ENCODE peak calls at places on chromosomes 4 and X, in five cellular contexts. One of them, this sample, is unnamed.
A peak's percentile ranks its signal among the peaks of the same experiment; 100 is the strongest.

GRCh38 chrX:15127010-15127409 is 142.9 kb downstream of the ASB9 start:
- DNase-seq in A549: no peak
- DNase-seq in cardiac muscle cell: no peak
- DNase-seq in fibroblast of lung: no peak
- DNase-seq in NT2/D1: no peak
- DNase-seq in this sample: no peak

GRCh38 chr4:6391852-6392188 is 80.6 kb downstream of the PPP2R2C start:
- DNase-seq in fibroblast of lung: no peak
- DNase-seq in A549: no peak
- DNase-seq in cardiac muscle cell: no peak
- DNase-seq in NT2/D1: no peak
- DNase-seq in this sample: no peak

GRCh38 chr4:78038704-78039103 is 18.4 kb upstream of the FRAS1 start:
- DNase-seq in fibroblast of lung: no peak
- DNase-seq in cardiac muscle cell: no peak
- DNase-seq in NT2/D1: no peak
- DNase-seq in A549: no peak
- DNase-seq in this sample: no peak

GRCh38 chrX:8987672-8988250 is 46.2 kb downstream of the FAM9B start:
- DNase-seq in A549: no peak
- DNase-seq in NT2/D1: no peak
- DNase-seq in fibroblast of lung: no peak
- DNase-seq in cardiac muscle cell: no peak
- DNase-seq in this sample: no peak

GRCh38 chr4:107755841-107756356 is 35.9 kb upstream of the PAPSS1 start:
- DNase-seq in cardiac muscle cell: peak; percentile 78
- DNase-seq in A549: no peak
- DNase-seq in fibroblast of lung: peak; percentile 39
- DNase-seq in NT2/D1: no peak
- DNase-seq in this sample: no peak

GRCh38 chrX:52865328-52865980 is 2.4 kb downstream of the XAGE3 start:
- DNase-seq in fibroblast of lung: no peak
- DNase-seq in A549: no peak
- DNase-seq in cardiac muscle cell: no peak
- DNase-seq in NT2/D1: no peak
- DNase-seq in this sample: no peak

GRCh38 chrX:30504309-30504708 is 73.3 kb downstream of the TASL start:
- DNase-seq in cardiac muscle cell: peak; percentile 49
- DNase-seq in A549: no peak
- DNase-seq in fibroblast of lung: peak; percentile 20
- DNase-seq in NT2/D1: no peak
- DNase-seq in this sample: peak; percentile 80

GRCh38 chr4:132169660-132170059 is 979.4 kb upstream of the PCDH10 start:
- DNase-seq in fibroblast of lung: no peak
- DNase-seq in NT2/D1: peak; percentile 5
- DNase-seq in cardiac muscle cell: no peak
- DNase-seq in A549: no peak
- DNase-seq in this sample: no peak

GRCh38 chr4:182752158-182752910 is 164.9 kb downstream of the DCTD start:
- DNase-seq in NT2/D1: peak; percentile 33
- DNase-seq in A549: no peak
- DNase-seq in fibroblast of lung: peak; percentile 95
- DNase-seq in cardiac muscle cell: peak; percentile 82
- DNase-seq in this sample: no peak

GRCh38 chr4:78242071-78242470 is 184.9 kb downstream of the FRAS1 start:
- DNase-seq in cardiac muscle cell: peak; percentile 45
- DNase-seq in fibroblast of lung: peak; percentile 34
- DNase-seq in A549: no peak
- DNase-seq in NT2/D1: no peak
- DNase-seq in this sample: no peak

GRCh38 chr4:7041851-7042696 is 1.1 kb upstream of the TADA2B start:
- DNase-seq in NT2/D1: no peak
- DNase-seq in cardiac muscle cell: no peak
- DNase-seq in fibroblast of lung: peak; percentile 60
- DNase-seq in A549: no peak
- DNase-seq in this sample: peak; percentile 61

GRCh38 chr4:113885291-113885690 is 94.2 kb downstream of the ARSJ start:
- DNase-seq in NT2/D1: no peak
- DNase-seq in A549: no peak
- DNase-seq in cardiac muscle cell: no peak
- DNase-seq in fibroblast of lung: no peak
- DNase-seq in this sample: no peak

GRCh38 chr4:153538408-153539057 is 72.4 kb downstream of the TMEM131L start:
- DNase-seq in fibroblast of lung: no peak
- DNase-seq in A549: no peak
- DNase-seq in cardiac muscle cell: peak; percentile 68
- DNase-seq in NT2/D1: no peak
- DNase-seq in this sample: no peak

GRCh38 chr4:153296424-153296823 is 48.1 kb upstream of the MND1 start:
- DNase-seq in A549: no peak
- DNase-seq in NT2/D1: no peak
- DNase-seq in cardiac muscle cell: peak; percentile 35
- DNase-seq in fibroblast of lung: peak; percentile 62
- DNase-seq in this sample: no peak

GRCh38 chrX:148135738-148136137 is 154.6 kb downstream of the FMR1NB start:
- DNase-seq in fibroblast of lung: peak; percentile 12
- DNase-seq in A549: no peak
- DNase-seq in NT2/D1: no peak
- DNase-seq in cardiac muscle cell: peak; percentile 6
- DNase-seq in this sample: no peak

GRCh38 chr4:61298178-61298740 is 98.1 kb downstream of the ADGRL3 start:
- DNase-seq in fibroblast of lung: peak; percentile 6
- DNase-seq in A549: no peak
- DNase-seq in NT2/D1: no peak
- DNase-seq in cardiac muscle cell: peak; percentile 43
- DNase-seq in this sample: no peak

GRCh38 chrX:34655496-34656258 is 1.4 kb downstream of the TMEM47 start:
- DNase-seq in cardiac muscle cell: peak; percentile 39
- DNase-seq in NT2/D1: no peak
- DNase-seq in fibroblast of lung: peak; percentile 62
- DNase-seq in A549: no peak
- DNase-seq in this sample: no peak

GRCh38 chr4:73859614-73860088 is 6.6 kb downstream of the PF4V1 start:
- DNase-seq in fibroblast of lung: peak; percentile 94
- DNase-seq in NT2/D1: no peak
- DNase-seq in cardiac muscle cell: peak; percentile 79
- DNase-seq in A549: no peak
- DNase-seq in this sample: no peak

GRCh38 chrX:24961809-24962208 is 54.0 kb downstream of the ARX start:
- DNase-seq in NT2/D1: no peak
- DNase-seq in fibroblast of lung: no peak
- DNase-seq in A549: no peak
- DNase-seq in cardiac muscle cell: no peak
- DNase-seq in this sample: no peak

GRCh38 chrX:24969812-24970211 is 46.0 kb downstream of the ARX start:
- DNase-seq in cardiac muscle cell: no peak
- DNase-seq in fibroblast of lung: no peak
- DNase-seq in NT2/D1: no peak
- DNase-seq in A549: no peak
- DNase-seq in this sample: no peak

GRCh38 chrX:24963823-24964222 is 51.9 kb downstream of the ARX start:
- DNase-seq in fibroblast of lung: peak; percentile 17
- DNase-seq in cardiac muscle cell: no peak
- DNase-seq in NT2/D1: no peak
- DNase-seq in A549: no peak
- DNase-seq in this sample: no peak

GRCh38 chrX:24965400-24965799 is 50.4 kb downstream of the ARX start:
- DNase-seq in cardiac muscle cell: no peak
- DNase-seq in fibroblast of lung: no peak
- DNase-seq in A549: no peak
- DNase-seq in NT2/D1: no peak
- DNase-seq in this sample: no peak
- H3K4me1 ChIP-seq in cardiac muscle cell: peaks cover 5% of the 10 kb centered on the region
- H3K4me1 ChIP-seq in fibroblast of lung: no peaks in the 10 kb centered on the region
- H3K4me1 ChIP-seq in A549: no peaks in the 10 kb centered on the region
- H3K4me1 ChIP-seq in NT2/D1: no peaks in the 10 kb centered on the region
- H3K4me1 ChIP-seq in this sample: peaks cover 24% of the 10 kb centered on the region

GRCh38 chr4:92255920-92256244 is 47.9 kb upstream of the GRID2 start:
- DNase-seq in NT2/D1: no peak
- DNase-seq in cardiac muscle cell: no peak
- DNase-seq in fibroblast of lung: no peak
- DNase-seq in A549: no peak
- DNase-seq in this sample: no peak
- H3K9me3 ChIP-seq in NT2/D1: peaks cover 27% of the 10 kb centered on the region
- H3K9me3 ChIP-seq in cardiac muscle cell: no peaks in the 10 kb centered on the region
- H3K9me3 ChIP-seq in fibroblast of lung: no peaks in the 10 kb centered on the region
- H3K9me3 ChIP-seq in A549: no peaks in the 10 kb centered on the region
- H3K9me3 ChIP-seq in this sample: peaks cover 22% of the 10 kb centered on the region

GRCh38 chr4:168850016-168850415 is 160.0 kb downstream of the CBR4 start:
- DNase-seq in A549: no peak
- DNase-seq in cardiac muscle cell: peak; percentile 57
- DNase-seq in NT2/D1: no peak
- DNase-seq in fibroblast of lung: peak; percentile 23
- DNase-seq in this sample: no peak

GRCh38 chr4:168846414-168846813 is 163.6 kb downstream of the CBR4 start:
- DNase-seq in cardiac muscle cell: no peak
- DNase-seq in NT2/D1: no peak
- DNase-seq in fibroblast of lung: no peak
- DNase-seq in A549: no peak
- DNase-seq in this sample: no peak

GRCh38 chr4:168845897-168846296 is 164.2 kb downstream of the CBR4 start:
- DNase-seq in cardiac muscle cell: no peak
- DNase-seq in A549: no peak
- DNase-seq in fibroblast of lung: no peak
- DNase-seq in NT2/D1: no peak
- DNase-seq in this sample: no peak

GRCh38 chr4:168848112-168848511 is 161.9 kb downstream of the CBR4 start:
- DNase-seq in cardiac muscle cell: peak; percentile 53
- DNase-seq in NT2/D1: no peak
- DNase-seq in A549: no peak
- DNase-seq in fibroblast of lung: peak; percentile 38
- DNase-seq in this sample: no peak

DNA sequence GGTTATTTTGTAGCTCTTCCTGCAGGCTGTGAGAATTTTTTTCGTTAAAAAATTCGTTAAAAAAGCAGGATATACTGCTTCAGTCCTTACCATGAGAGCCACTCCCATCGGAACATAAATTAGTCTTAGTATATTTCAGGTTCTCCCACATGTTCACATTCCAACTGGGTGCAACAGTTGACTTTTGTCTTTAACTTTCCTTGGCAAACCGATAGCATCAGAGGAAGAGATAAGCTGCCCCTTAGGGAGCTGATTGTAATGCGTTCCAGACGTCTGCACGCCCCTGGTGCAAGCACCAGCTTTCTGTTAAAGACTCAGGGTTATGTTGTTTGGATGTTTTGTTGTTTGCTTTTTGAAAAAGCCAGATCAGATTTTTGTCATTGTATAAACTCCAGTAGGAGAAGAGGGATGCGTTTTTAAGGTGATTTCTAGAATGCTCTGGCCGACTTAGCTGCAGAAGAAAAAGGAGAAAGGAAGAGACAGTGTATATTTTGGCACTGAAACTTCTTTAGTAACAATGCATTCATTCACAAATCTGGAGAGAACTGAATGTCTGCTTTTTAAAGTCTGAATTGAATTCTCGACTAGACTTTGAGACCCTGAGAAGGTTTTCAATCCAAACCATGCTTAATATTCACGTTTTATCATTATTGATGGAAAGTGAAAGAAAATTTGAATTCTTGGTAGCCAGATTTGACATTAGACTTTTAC is 160.9 kb downstream of the CBR4 start:
- DNase-seq in fibroblast of lung: peak; percentile 71
- DNase-seq in cardiac muscle cell: peak; percentile 66
- DNase-seq in NT2/D1: peak; percentile 9
- DNase-seq in A549: no peak
- DNase-seq in this sample: no peak
- H3K4me1 ChIP-seq in fibroblast of lung: peaks cover 11% of the 10 kb centered on the region
- H3K4me1 ChIP-seq in cardiac muscle cell: peaks cover 35% of the 10 kb centered on the region
- H3K4me1 ChIP-seq in NT2/D1: peaks cover 5% of the 10 kb centered on the region
- H3K4me1 ChIP-seq in A549: peaks cover 39% of the 10 kb centered on the region
- H3K4me1 ChIP-seq in this sample: peaks cover 3% of the 10 kb centered on the region

DNA sequence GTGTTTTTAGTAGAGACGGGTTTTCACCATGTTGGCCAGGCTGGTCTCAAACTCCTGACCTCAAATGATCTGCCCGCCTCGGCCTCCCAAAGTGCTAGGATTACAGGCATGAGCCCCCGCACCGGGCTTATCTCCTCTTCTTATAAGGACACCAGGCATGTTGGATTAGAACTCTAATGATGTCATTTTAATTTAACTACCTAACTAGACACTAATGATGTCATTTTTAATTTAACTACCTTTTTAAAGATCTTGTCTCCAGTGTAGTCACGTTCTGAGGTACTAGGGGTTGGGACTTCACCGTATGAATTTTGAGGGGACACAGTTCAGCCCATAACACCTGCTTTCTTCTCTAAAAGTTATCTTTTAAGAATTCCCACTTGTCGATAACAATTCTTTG is 37.7 kb upstream of the MAGED1 start:
- DNase-seq in cardiac muscle cell: no peak
- DNase-seq in NT2/D1: no peak
- DNase-seq in A549: no peak
- DNase-seq in fibroblast of lung: no peak
- DNase-seq in this sample: no peak
- H3K9me3 ChIP-seq in cardiac muscle cell: no peaks in the 10 kb centered on the region
- H3K9me3 ChIP-seq in NT2/D1: peaks cover 52% of the 10 kb centered on the region
- H3K9me3 ChIP-seq in A549: peaks cover 33% of the 10 kb centered on the region
- H3K9me3 ChIP-seq in fibroblast of lung: no peaks in the 10 kb centered on the region
- H3K9me3 ChIP-seq in this sample: peaks cover 7% of the 10 kb centered on the region

GRCh38 chr4:98643760-98644159 is 14.7 kb downstream of the TSPAN5 start:
- DNase-seq in NT2/D1: no peak
- DNase-seq in fibroblast of lung: no peak
- DNase-seq in cardiac muscle cell: no peak
- DNase-seq in A549: no peak
- DNase-seq in this sample: no peak

GRCh38 chr4:98641393-98641792 is 17.0 kb downstream of the TSPAN5 start:
- DNase-seq in A549: no peak
- DNase-seq in cardiac muscle cell: no peak
- DNase-seq in fibroblast of lung: no peak
- DNase-seq in NT2/D1: no peak
- DNase-seq in this sample: no peak

GRCh38 chr4:98641906-98642668 is 16.3 kb downstream of the TSPAN5 start:
- DNase-seq in A549: no peak
- DNase-seq in NT2/D1: no peak
- DNase-seq in cardiac muscle cell: no peak
- DNase-seq in fibroblast of lung: peak; percentile 43
- DNase-seq in this sample: no peak

GRCh38 chr4:98645527-98645926 is 12.9 kb downstream of the TSPAN5 start:
- DNase-seq in NT2/D1: no peak
- DNase-seq in cardiac muscle cell: no peak
- DNase-seq in fibroblast of lung: no peak
- DNase-seq in A549: no peak
- DNase-seq in this sample: no peak

GRCh38 chr4:98642991-98643426 is 15.4 kb downstream of the TSPAN5 start:
- DNase-seq in fibroblast of lung: peak; percentile 83
- DNase-seq in A549: peak; percentile 25
- DNase-seq in cardiac muscle cell: peak; percentile 49
- DNase-seq in NT2/D1: no peak
- DNase-seq in this sample: no peak
- H3K4me1 ChIP-seq in fibroblast of lung: peaks cover 8% of the 10 kb centered on the region
- H3K4me1 ChIP-seq in A549: peaks cover 36% of the 10 kb centered on the region
- H3K4me1 ChIP-seq in cardiac muscle cell: no peaks in the 10 kb centered on the region
- H3K4me1 ChIP-seq in NT2/D1: no peaks in the 10 kb centered on the region
- H3K4me1 ChIP-seq in this sample: no peaks in the 10 kb centered on the region

This sample was measured in Karpas-422.